ENCODE peak calls at places on chromosomes 12 and 14, in four cellular contexts. T, G, E and D are unnamed samples.

GRCh38 chr14:61561657-61562276 is 133.5 kb upstream of the HIF1A start:
- DNase-seq in E (peak), G (peak), T (no peak), D (no peak)

GRCh38 chr14:61089126-61089750 is 108.2 kb downstream of the SLC38A6 start:
- DNase-seq in G (no peak), T (peak), E (no peak), D (no peak)

GRCh38 chr14:36450550-36450949 is 69.5 kb downstream of the NKX2-1 start:
- DNase-seq in T (no peak), G (no peak), E (no peak), D (no peak)

GRCh38 chr12:85092814-85093370 is 56.7 kb downstream of the LRRIQ1 start:
- DNase-seq in T (no peak), E (no peak), G (no peak), D (no peak)

GRCh38 chr12:77122236-77122635 is 56.9 kb upstream of the E2F7 start:
- DNase-seq in G (peak), T (no peak), E (no peak), D (no peak)

GRCh38 chr12:82527165-82527780 is 159.4 kb upstream of the TMTC2 start:
- DNase-seq in G (peak), T (peak), E (peak), D (peak)

GRCh38 chr12:58349161-58349560 is 407.8 kb downstream of the ATP23 start:
- DNase-seq in T (no peak), E (no peak), G (peak), D (no peak)

GRCh38 chr12:91441996-91442395 is 259.4 kb upstream of the DCN start:
- DNase-seq in E (no peak), G (no peak), T (no peak), D (no peak)

GRCh38 chr14:47044841-47045240 is 393.3 kb upstream of the RPL10L start:
- DNase-seq in T (no peak), G (peak), E (no peak), D (no peak)

GRCh38 chr12:124637586-124637985 is 70.2 kb upstream of the NCOR2 start:
- DNase-seq in G (no peak), T (no peak), E (no peak), D (no peak)

GRCh38 chr14:33704486-33704885 is 246.4 kb downstream of the EGLN3 start:
- DNase-seq in T (no peak), E (no peak), G (no peak), D (no peak)

GRCh38 chr12:38736821-38737220 is 168.6 kb downstream of the CPNE8 start:
- DNase-seq in G (peak), T (no peak), E (no peak), D (no peak)

GRCh38 chr12:102486153-102486552 is 5.8 kb upstream of the IGF1 start:
- DNase-seq in G (no peak), E (no peak), T (no peak), D (no peak)

GRCh38 chr12:25526778-25527177 is 26.3 kb downstream of the LMNTD1 start:
- DNase-seq in E (no peak), G (no peak), T (no peak), D (no peak)

GRCh38 chr14:74551903-74552371 is 58.4 kb downstream of the ISCA2 start:
- DNase-seq in E (no peak), G (no peak), T (no peak), D (no peak)
- H3K9ac ChIP-seq in E (no peak), G (no peak), T (no peak), D (no peak)

DNA sequence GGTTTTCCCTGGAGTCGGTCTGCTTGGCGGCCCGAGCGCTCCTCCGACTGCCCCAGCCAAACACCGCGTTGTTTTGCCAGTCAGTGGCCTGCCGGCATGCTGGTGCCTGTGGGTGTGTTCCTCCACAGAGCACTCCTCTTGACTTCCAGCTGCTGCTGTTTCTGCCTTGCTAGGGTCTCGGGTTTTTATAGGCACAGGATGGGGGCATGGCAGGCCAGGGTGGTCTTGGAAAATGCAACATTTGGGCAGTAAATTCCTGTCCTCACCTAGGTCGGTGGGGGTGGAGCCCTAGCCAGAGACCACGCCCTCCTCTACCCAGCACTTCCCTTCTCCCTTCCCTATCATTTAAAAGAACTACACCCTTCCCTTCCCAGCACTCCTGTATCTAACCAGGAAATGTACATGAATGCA is 34.7 kb upstream of the VASH1 start:
- DNase-seq in T (no peak), E (no peak), G (no peak), D (no peak)
- H3K9ac ChIP-seq in T (no peak), E (no peak), G (no peak), D (no peak)

DNA sequence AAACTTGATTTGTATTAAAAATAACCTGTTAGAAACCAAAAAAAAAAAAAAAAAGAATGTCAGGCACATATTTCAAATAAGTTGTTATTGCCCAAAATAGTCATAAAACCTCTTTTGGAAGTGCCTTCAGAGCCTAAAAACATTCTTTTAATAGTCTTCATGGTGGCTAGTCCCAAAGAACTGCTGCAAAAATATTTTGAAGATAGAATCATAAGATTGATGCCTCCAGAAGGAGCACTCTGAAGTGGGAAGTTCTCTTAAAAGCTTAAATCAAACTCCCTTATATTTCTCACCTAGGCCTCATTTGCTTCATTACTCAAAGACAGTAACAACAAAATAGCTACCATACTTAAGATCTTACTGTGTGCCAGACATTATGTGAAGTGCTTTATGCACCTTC is 27.2 kb upstream of the NT5DC3 start:
- DNase-seq in G (peak), T (no peak), E (no peak), D (no peak)
- H3K9ac ChIP-seq in G (no peak), T (no peak), E (no peak), D (no peak)

GRCh38 chr12:32922546-32923297 is 26.1 kb upstream of the PKP2 start:
- DNase-seq in E (no peak), T (no peak), G (no peak), D (no peak)

GRCh38 chr12:32920506-32921085 is 24.0 kb upstream of the PKP2 start:
- DNase-seq in E (no peak), G (peak), T (no peak), D (no peak)

GRCh38 chr12:32917094-32917611 is 20.6 kb upstream of the PKP2 start:
- DNase-seq in G (peak), E (no peak), T (no peak), D (no peak)

GRCh38 chr12:32921397-32921796 is 24.8 kb upstream of the PKP2 start:
- DNase-seq in G (peak), T (no peak), E (no peak), D (no peak)

DNA sequence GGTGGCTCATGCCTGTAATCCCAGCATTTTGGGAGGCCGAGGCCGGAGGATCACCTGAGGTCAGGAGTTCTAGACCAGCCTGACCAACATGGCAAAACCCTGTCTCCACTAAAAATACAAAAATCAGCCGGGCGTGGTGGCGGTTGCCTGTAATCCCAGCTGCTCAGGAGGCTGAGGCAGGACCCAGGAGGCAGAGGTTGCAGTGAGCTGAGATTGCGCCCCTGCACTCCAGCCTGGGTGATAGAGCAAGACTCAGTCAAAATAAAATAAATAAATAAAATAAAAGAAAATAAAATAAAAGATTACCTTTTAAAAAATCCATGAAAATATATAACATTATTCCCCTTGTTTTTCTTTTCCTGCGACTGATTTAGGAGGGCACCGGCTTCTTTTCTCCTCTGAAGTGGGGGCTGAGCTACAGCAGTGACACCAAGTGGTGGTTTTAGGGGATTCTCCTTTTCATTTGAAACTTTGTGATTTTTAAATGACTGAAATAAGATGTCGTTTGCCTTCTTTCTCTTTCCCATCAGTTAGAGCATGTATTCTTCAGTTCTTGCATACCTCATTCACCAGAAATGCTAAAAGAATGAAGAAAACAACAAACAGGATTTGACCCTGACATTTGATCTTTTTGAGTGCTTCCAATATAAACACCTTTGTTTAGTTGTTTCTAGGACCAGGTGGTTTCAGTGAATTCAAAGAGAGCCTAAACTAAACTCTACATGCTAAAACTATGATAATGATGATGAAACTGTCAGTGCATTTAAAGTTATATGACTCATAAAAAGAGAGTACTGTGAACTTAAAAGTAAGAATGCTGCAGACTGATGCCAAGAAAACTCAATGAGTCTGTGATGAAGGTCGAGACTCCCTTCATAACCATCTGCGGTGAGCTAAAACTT is 22.6 kb upstream of the PKP2 start:
- DNase-seq in E (peak), G (peak), T (peak), D (peak)
- H3K9ac ChIP-seq in E (no peak), G (peak), T (no peak), D (no peak)

GRCh38 chr14:22822017-22822618 is 6.9 kb upstream of the SLC7A7 start:
- DNase-seq in T (no peak), E (no peak), G (no peak), D (no peak)
- H3K9ac ChIP-seq in T (peak), E (no peak), G (peak), D (no peak)

GRCh38 chr12:64269161-64269560 is 47.1 kb upstream of the KICS2 start:
- DNase-seq in G (no peak), T (no peak), E (no peak), D (no peak)

GRCh38 chr12:64268409-64268808 is 46.3 kb upstream of the KICS2 start:
- DNase-seq in E (no peak), G (no peak), T (no peak), D (no peak)

GRCh38 chr12:64270411-64270810 is 48.3 kb upstream of the KICS2 start:
- DNase-seq in G (no peak), E (no peak), T (no peak), D (no peak)

GRCh38 chr12:64278421-64278820 is 56.3 kb upstream of the KICS2 start:
- DNase-seq in E (no peak), T (no peak), G (no peak), D (no peak)

DNA sequence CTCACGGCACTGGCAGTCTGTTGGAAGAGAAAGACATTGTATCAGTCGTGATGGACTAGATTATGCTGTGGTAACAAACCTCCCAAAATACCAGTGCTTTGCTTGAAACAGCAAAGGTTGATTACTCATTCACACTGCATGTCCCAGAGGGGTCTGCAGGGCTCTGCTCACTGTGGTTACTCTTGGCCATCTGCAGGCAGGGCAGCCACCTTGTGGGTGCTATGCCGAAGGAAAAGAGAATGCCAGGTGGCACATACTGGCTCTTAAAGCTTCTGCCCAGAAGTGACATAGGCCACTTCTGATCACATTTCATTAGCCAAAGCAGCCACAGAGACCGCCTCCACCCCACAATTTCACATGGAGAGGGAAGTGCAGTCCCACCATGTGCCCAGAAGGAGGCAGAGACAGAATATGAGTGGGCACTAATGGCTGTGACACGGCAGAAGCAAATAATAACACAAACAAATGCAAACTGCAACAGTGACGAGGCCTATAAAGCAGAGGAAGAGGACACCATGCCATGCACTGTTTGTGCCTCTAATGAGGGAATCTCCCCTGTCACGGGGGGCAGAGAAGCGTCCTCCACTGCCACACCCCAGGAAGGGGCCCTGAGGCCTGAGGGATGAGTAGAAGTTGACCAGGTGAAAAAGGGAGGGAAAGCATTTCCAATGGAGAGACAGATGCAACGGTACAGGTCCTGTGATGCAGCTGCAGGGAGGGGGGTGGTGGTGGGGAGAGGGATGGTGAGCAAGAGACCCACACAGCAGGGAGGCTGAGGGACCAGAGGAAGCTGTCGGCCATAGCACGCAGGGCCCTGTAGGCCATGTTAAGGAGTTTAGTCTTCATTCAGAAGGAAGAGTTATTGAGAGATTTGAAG is 51.7 kb upstream of the KICS2 start:
- DNase-seq in T (peak), G (no peak), E (peak), D (peak)
- H3K9ac ChIP-seq in T (no peak), G (no peak), E (no peak), D (no peak)

GRCh38 chr12:89882051-89882450 is 173.4 kb upstream of the ATP2B1 start:
- DNase-seq in G (peak), E (no peak), T (peak), D (no peak)

GRCh38 chr12:89884365-89884915 is 175.8 kb upstream of the ATP2B1 start:
- DNase-seq in E (no peak), G (no peak), T (no peak), D (no peak)

GRCh38 chr12:89882757-89883156 is 174.1 kb upstream of the ATP2B1 start:
- DNase-seq in G (no peak), T (no peak), E (no peak), D (no peak)

GRCh38 chr12:89884917-89885316 is 176.3 kb upstream of the ATP2B1 start:
- DNase-seq in E (no peak), T (peak), G (no peak), D (no peak)

DNA sequence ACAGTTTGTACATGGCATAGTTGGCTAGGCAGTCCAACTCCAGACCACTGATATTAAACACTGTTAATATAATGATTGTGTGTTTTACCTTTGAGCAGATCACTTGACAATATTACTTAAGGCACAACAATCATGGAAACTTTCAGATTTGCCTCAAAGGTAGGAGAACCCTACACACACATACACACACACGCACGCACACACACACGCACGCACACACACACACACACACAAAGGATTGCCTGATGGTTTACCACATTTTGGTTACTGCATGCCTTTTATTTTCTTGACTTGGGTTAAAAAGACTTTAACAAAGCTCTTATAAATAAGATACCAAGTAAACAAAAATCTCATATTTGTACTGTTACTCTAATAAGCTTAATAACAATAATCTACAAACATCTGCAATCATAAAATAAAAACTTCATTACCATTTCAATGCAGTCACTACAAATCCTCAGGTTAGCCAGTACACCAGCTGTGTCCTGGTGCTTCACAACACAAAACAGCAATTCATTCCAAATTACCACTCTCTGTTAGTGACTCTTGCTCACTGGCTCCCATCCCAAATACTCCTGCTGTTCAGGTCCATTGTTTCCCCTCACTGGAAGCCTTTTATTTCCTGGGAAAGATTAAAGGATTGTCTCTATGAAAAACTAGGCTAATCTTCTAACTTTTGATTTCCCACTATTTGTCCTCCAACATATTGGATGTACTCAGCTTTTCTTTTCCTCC is 175.2 kb upstream of the ATP2B1 start:
- DNase-seq in G (peak), E (no peak), T (no peak), D (no peak)
- H3K9ac ChIP-seq in G (no peak), E (no peak), T (no peak), D (no peak)

GRCh38 chr12:52214421-52214802 is 18.6 kb upstream of the KRT7 start:
- DNase-seq in G (no peak), T (no peak), E (no peak), D (no peak)

GRCh38 chr12:52215587-52216031 is 17.4 kb upstream of the KRT7 start:
- DNase-seq in T (no peak), E (peak), G (peak), D (no peak)

GRCh38 chr12:52217223-52217622 is 15.8 kb upstream of the KRT7 start:
- DNase-seq in E (no peak), T (no peak), G (no peak), D (no peak)

GRCh38 chr12:52216807-52217206 is 16.2 kb upstream of the KRT7 start:
- DNase-seq in E (no peak), G (no peak), T (no peak), D (no peak)

GRCh38 chr12:52216107-52216506 is 16.9 kb upstream of the KRT7 start:
- DNase-seq in T (no peak), G (no peak), E (no peak), D (no peak)
- H3K9ac ChIP-seq in T (no peak), G (no peak), E (no peak), D (no peak)

DNA sequence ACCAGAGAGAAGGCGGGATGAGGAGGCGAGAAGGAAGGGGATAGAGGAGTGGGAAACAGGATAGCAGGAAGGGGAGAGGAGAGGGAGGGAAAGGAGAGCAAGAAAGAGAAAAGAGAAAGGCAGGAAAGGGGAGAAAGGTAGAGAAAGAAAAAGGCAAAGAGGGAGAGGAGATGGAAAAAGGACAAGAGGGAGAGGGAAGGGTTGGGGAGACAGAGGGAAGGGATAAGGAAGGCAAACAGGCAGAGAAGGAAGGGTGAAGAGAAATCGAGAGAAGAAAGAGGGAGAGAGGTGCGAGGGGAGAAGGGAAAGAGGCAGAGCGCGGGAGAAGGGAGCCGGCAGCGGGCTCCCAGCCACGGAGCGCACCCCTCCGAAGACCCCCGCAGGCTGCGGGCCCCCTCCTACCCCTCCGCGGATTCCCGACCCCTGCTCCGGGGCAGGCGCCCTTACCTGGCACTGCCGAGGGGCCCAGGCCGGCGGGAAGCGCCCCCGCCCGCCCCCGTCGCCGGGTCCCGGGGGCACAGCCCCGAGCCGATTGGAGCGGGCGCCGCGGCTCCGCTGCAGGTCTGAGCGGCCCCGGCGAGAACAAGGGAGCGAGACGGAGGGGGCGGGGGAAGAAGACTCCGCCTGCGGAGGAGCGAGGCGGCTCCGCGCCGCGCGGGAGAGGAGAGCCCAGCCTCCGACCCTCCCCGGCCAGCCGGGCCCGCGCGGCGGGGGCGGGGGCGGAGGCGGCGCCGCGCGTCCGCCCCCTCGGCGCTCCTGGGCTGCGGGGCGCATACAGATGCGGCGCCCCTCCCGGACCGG is at the start of gene CDH24:
- DNase-seq in G (peak), T (peak), E (peak), D (peak)
- H3K9ac ChIP-seq in G (peak), T (peak), E (peak), D (peak)